ENCODE peak calls at places on chromosome 21, in five cellular contexts. M, B, J, P and K are unnamed samples.

GRCh38 chr21:26140185-26140584 is 30.4 kb downstream of the APP start:
- DNase-seq in B (no peak), J (no peak), P (no peak), M (no peak), K (no peak)

GRCh38 chr21:28299946-28300345 is 692.7 kb downstream of the LTN1 start:
- DNase-seq in P (no peak), J (no peak), B (no peak), M (no peak), K (no peak)

GRCh38 chr21:35178098-35178497 is 129.0 kb upstream of the RUNX1 start:
- DNase-seq in P (no peak), J (no peak), M (no peak), B (no peak), K (no peak)

GRCh38 chr21:29080454-29080930 is 7.0 kb upstream of the CCT8 start:
- DNase-seq in M (no peak), J (no peak), P (no peak), B (no peak), K (peak)

GRCh38 chr21:32597205-32597604 is 11.9 kb upstream of the TCP10L start:
- DNase-seq in P (no peak), J (no peak), M (no peak), B (no peak), K (no peak)

GRCh38 chr21:31326478-31327247 is 17.4 kb downstream of the TIAM1 start:
- DNase-seq in M (no peak), B (no peak), J (no peak), P (no peak), K (peak)

GRCh38 chr21:39149882-39150281 is 33.4 kb downstream of the PSMG1 start:
- DNase-seq in M (no peak), J (no peak), P (no peak), B (no peak), K (no peak)

GRCh38 chr21:17732306-17732705 is 86.8 kb downstream of the C21orf91 start:
- DNase-seq in P (no peak), M (no peak), J (no peak), B (peak), K (no peak)

GRCh38 chr21:44391345-44392091 is 38.1 kb downstream of the TRPM2 start:
- DNase-seq in B (no peak), M (no peak), P (no peak), J (no peak), K (no peak)

GRCh38 chr21:43703068-43703880 is 15.7 kb upstream of the PDXK start:
- DNase-seq in B (no peak), P (no peak), M (peak), J (no peak), K (no peak)

GRCh38 chr21:45615145-45615711 is 28.3 kb upstream of the PCBP3 start:
- DNase-seq in P (peak), B (no peak), J (no peak), M (peak), K (peak)

GRCh38 chr21:38263493-38263892 is 6.7 kb downstream of the KCNJ15 start:
- DNase-seq in J (no peak), B (no peak), P (no peak), M (no peak), K (no peak)

GRCh38 chr21:36847189-36847588 is 119.3 kb downstream of the HLCS start:
- DNase-seq in B (peak), J (no peak), P (no peak), M (no peak), K (no peak)

GRCh38 chr21:44263768-44264167 is 2.1 kb upstream of the DNMT3L start:
- DNase-seq in B (no peak), M (no peak), J (no peak), P (no peak), K (no peak)

GRCh38 chr21:19508844-19509243 is 1105.3 kb upstream of the TMPRSS15 start:
- DNase-seq in M (no peak), B (no peak), P (no peak), J (no peak), K (no peak)

GRCh38 chr21:15682977-15683376 is 46.8 kb upstream of the USP25 start:
- DNase-seq in B (no peak), J (no peak), M (no peak), P (no peak), K (no peak)

GRCh38 chr21:45405271-45405818 is 380 bp downstream of the COL18A1 start:
- DNase-seq in B (no peak), P (no peak), J (no peak), M (no peak), K (no peak)

GRCh38 chr21:37297364-37297763 is 30.2 kb upstream of the VPS26C start:
- DNase-seq in P (no peak), B (no peak), M (no peak), J (no peak), K (no peak)

GRCh38 chr21:35426897-35427296 is 377.8 kb upstream of the RUNX1 start:
- DNase-seq in P (no peak), B (no peak), M (no peak), J (no peak), K (no peak)

GRCh38 chr21:42403611-42404231 is at the start of gene UBASH3A:
- DNase-seq in B (no peak), J (no peak), M (no peak), P (no peak), K (peak)

GRCh38 chr21:38409907-38410306 is 88.4 kb downstream of the ERG start:
- DNase-seq in J (no peak), P (no peak), B (no peak), M (no peak), K (no peak)